ENCODE peak calls at places on chromosomes 12 and 14, in six cellular contexts. I is tibial nerve, D is neuronal stem cell, O is uterus, Y is fibroblast of lung, P is left ventricle myocardium inferior. S is an unnamed sample. For H3K4me1, the result is how much of the 10 kb centered on the place peaks cover.

GRCh38 chr14:24673534-24674203 is 39.7 kb upstream of the GZMB start:
- DNase-seq in I (no peak), D (no peak), O (no peak), Y (no peak), P (no peak), S (no peak)

GRCh38 chr12:39958377-39958776 is 147.5 kb downstream of the SLC2A13 start:
- DNase-seq in I (no peak), D (no peak), O (no peak), Y (no peak), P (no peak), S (no peak)

GRCh38 chr12:22899184-22899583 is 274.2 kb downstream of the ETNK1 start:
- DNase-seq in I (no peak), D (no peak), O (no peak), Y (no peak), P (no peak), S (no peak)

GRCh38 chr14:59275668-59276067 is 87.2 kb downstream of the DAAM1 start:
- DNase-seq in I (no peak), D (no peak), O (no peak), Y (peak), P (no peak), S (no peak)

GRCh38 chr12:47741340-47741703 is 16.0 kb upstream of the ENDOU start:
- DNase-seq in I (peak), D (no peak), O (peak), Y (peak), P (peak), S (peak)

GRCh38 chr12:110661337-110661972 is 27.5 kb downstream of the HVCN1 start:
- DNase-seq in I (peak), D (no peak), O (no peak), Y (no peak), P (peak), S (no peak)

GRCh38 chr12:89707992-89708792 is 446 bp downstream of the ATP2B1 start:
- DNase-seq in I (no peak), D (no peak), O (peak), Y (no peak), P (peak), S (peak)

GRCh38 chr12:122422769-122423257 is 344 bp upstream of the CLIP1 start:
- DNase-seq in I (no peak), D (peak), O (peak), Y (peak), P (peak), S (peak)

GRCh38 chr12:81224626-81225025 is 146.7 kb downstream of the ACSS3 start:
- DNase-seq in I (no peak), D (no peak), O (no peak), Y (no peak), P (no peak), S (no peak)

GRCh38 chr12:41967668-41968649 is 176.7 kb downstream of the GXYLT1 start:
- DNase-seq in I (no peak), D (peak), O (no peak), Y (no peak), P (no peak), S (no peak)

GRCh38 chr14:77059276-77059934 is 30.9 kb upstream of the IRF2BPL start:
- DNase-seq in I (no peak), D (no peak), O (no peak), Y (peak), P (no peak), S (peak)

GRCh38 chr12:64608901-64609542 is 1.3 kb upstream of the RASSF3 start:
- DNase-seq in I (no peak), D (no peak), O (no peak), Y (peak), P (no peak), S (peak)

GRCh38 chr12:32494676-32495075 is 95.3 kb downstream of the FGD4 start:
- DNase-seq in I (no peak), D (no peak), O (no peak), Y (no peak), P (no peak), S (no peak)

GRCh38 chr12:19220205-19220604 is 90.7 kb downstream of the PLEKHA5 start:
- DNase-seq in I (no peak), D (no peak), O (no peak), Y (peak), P (no peak), S (no peak)

GRCh38 chr12:52871291-52871961 is 22.6 kb upstream of the KRT78 start:
- DNase-seq in I (peak), D (no peak), O (no peak), Y (peak), P (no peak), S (peak)

GRCh38 chr14:34030864-34031263 is 80.0 kb upstream of the EGLN3 start:
- DNase-seq in I (peak), D (no peak), O (peak), Y (peak), P (peak), S (no peak)

GRCh38 chr14:69048456-69048855 is 69.4 kb upstream of the ACTN1 start:
- DNase-seq in I (no peak), D (no peak), O (no peak), Y (peak), P (no peak), S (no peak)

GRCh38 chr12:70784042-70784668 is 136.4 kb downstream of the PTPRR start:
- DNase-seq in I (no peak), D (no peak), O (no peak), Y (no peak), P (no peak), S (no peak)

GRCh38 chr12:123765504-123766035 is 3.5 kb downstream of the DNAH10 start:
- DNase-seq in I (no peak), D (no peak), O (no peak), Y (no peak), P (no peak), S (no peak)

GRCh38 chr12:123762715-123763052 is 583 bp downstream of the DNAH10 start:
- DNase-seq in I (no peak), D (no peak), O (no peak), Y (no peak), P (no peak), S (no peak)

GRCh38 chr12:123764109-123764508 is 2.0 kb downstream of the DNAH10 start:
- DNase-seq in I (no peak), D (no peak), O (no peak), Y (no peak), P (no peak), S (no peak)

GRCh38 chr12:123763093-123763492 is 992 bp downstream of the DNAH10 start:
- DNase-seq in I (no peak), D (no peak), O (no peak), Y (no peak), P (no peak), S (no peak)

DNA sequence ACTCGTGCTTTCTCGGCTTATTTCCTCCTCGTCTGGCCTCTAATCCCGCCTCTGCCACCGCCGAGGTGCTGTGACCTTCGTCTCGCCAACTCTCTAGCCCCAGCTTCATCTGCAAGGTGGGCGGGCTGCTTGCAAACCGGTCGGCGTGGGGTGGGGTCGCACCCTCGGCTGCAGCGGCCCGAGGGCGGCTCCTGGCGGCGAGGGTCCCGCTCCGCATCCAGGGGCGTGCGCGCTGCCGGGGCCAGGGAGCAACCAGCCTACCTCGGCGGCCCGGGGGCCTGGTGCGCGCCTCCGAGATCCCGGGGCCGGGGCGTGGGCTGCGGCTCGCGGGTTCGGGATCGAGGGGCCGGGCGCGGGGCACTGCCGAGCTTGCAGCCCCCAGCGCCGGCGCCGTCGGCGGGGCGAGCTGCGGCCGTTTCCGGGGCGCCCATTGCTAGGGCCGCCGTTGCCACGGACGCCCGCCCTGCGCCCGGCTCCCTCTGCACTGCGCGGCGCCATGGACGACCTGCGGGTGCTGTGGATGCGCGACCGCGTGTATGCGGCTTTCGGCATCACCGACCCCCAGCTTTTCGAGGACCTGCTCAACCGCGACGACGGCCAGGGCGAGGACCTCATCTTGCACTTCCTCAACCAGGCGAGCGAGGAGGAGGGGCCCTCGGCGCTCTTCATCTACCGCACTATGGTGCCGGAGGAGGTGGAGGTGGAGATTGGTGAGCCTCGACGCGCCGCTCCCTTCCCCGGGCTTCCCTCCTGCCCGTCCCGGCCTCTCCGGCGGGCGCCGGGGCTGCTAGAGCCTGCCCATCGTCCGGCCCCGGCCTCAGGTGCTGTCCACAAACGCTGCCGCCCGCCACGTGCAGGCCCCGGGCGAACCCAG is at the start of gene DNAH10:
- DNase-seq in I (no peak), D (peak), O (no peak), Y (peak), P (no peak), S (no peak)
- H3K4me3 ChIP-seq in I (peak), D (no peak), O (no peak), Y (peak), P (peak), S (peak)

GRCh38 chr14:57939084-57939483 is 73.2 kb upstream of the SLC35F4 start:
- DNase-seq in I (no peak), D (no peak), O (no peak), Y (no peak), P (no peak), S (no peak)
- H3K4me1 ChIP-seq in I (under half), D (under half), O (under half), Y (under half), P (under half), S (under half)

DNA sequence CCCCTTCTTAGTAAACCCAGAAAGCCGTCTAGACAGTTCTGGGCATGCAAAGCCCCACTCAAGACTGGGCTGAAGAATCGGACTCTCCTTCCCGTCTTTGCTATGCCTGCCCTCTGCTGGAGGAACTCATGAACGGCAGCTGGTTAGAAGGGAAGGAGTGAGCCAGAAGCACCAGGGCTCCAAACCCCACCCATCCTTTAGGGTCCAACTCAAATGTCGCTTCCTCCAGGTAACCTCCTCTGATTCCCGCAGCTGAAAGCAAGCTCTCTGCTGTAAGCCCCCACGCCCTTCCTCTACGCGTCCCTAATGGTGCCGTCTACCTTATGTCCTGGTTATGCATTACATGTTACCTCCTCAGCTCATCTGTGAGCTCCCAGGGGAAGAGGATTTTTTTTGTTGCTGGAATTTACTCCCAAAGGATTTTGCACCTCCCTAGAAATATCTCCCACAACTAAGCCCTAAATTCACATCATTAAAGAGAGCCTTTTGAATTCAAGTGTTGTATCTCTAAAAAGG is 59.0 kb upstream of the SCN8A start:
- DNase-seq in I (peak), D (peak), O (peak), Y (peak), P (peak), S (peak)
- H3K4me3 ChIP-seq in I (no peak), D (no peak), O (no peak), Y (no peak), P (no peak), S (no peak)

GRCh38 chr14:99481745-99482099 is 513 bp downstream of the CCNK start:
- DNase-seq in I (no peak), D (no peak), O (no peak), Y (peak), P (no peak), S (no peak)

GRCh38 chr14:99479160-99479902 is 1.3 kb downstream of the SETD3 start:
- DNase-seq in I (no peak), D (no peak), O (no peak), Y (peak), P (no peak), S (no peak)

GRCh38 chr14:99479903-99480855 is 480 bp downstream of the SETD3 start:
- DNase-seq in I (peak), D (peak), O (peak), Y (peak), P (peak), S (peak)

GRCh38 chr14:99478133-99478532 is 2.5 kb downstream of the SETD3 start:
- DNase-seq in I (no peak), D (no peak), O (no peak), Y (no peak), P (no peak), S (no peak)

GRCh38 chr14:99480856-99481744 is at the start of the genes CCNK and SETD3:
- DNase-seq in I (peak), D (peak), O (peak), Y (peak), P (peak), S (peak)
- H3K4me1 ChIP-seq in I (under half), D (under half), O (under half), Y (under half), P (half or more), S (under half)

GRCh38 chr12:67909681-67910080 is 79.6 kb upstream of the IFNG-AS1 start:
- DNase-seq in I (no peak), D (no peak), O (no peak), Y (no peak), P (no peak), S (no peak)

GRCh38 chr12:67911293-67911637 is 78.0 kb upstream of the IFNG-AS1 start:
- DNase-seq in I (no peak), D (no peak), O (no peak), Y (peak), P (peak), S (peak)

GRCh38 chr12:67911789-67912188 is 77.5 kb upstream of the IFNG-AS1 start:
- DNase-seq in I (no peak), D (no peak), O (no peak), Y (no peak), P (no peak), S (no peak)

GRCh38 chr12:67909091-67909531 is 80.1 kb upstream of the IFNG-AS1 start:
- DNase-seq in I (no peak), D (no peak), O (no peak), Y (peak), P (no peak), S (peak)

GRCh38 chr12:67910360-67911292 is 78.6 kb upstream of the IFNG-AS1 start:
- DNase-seq in I (no peak), D (no peak), O (no peak), Y (peak), P (no peak), S (peak)
- H3K4me3 ChIP-seq in I (no peak), D (no peak), O (no peak), Y (no peak), P (peak), S (no peak)

DNA sequence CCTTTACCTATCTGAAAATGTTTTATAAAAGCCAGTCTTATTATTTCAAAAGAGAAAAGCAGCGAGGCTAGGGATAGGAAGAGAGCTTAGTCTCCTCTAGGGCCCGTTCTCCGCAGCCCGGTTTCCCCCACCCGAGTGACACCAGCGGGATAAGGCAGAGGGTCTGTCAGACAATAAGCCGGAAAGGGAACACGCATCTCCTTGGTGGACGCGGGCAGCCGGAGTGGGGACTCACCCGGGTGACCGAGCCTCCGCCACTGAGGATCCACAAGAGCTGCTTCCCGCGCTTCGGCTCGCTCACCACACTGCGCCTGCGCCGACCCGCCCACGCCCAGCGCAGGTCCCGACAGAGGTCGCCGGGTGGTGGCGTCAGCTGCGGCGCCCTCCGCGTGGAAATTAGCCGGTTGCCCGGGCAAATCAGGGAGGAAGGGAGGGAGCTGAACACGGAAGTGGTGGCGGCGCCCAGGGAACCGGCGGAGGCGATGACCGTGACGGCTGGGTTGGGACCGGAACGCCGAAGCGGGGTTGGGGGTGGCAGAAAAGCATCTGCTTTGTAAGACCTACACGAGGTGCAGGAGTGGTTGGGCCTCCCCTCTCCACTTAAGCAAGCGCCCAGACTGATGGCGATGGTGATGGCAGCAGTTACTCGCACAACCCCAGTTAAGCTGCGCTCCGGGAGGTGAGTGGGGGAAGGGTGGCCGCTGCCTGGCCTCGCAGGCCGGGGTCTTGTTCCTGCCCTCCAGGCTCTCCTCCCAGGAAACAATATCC is at the start of the genes SOCS4 and WDHD1:
- DNase-seq in I (peak), D (peak), O (peak), Y (peak), P (peak), S (peak)
- H3K4me1 ChIP-seq in I (under half), D (under half), O (under half), Y (under half), P (half or more), S (under half)

GRCh38 chr12:57836442-57837375 is 9.8 kb downstream of the CTDSP2 start:
- DNase-seq in I (peak), D (no peak), O (peak), Y (peak), P (peak), S (no peak)

GRCh38 chr12:57839996-57840395 is 6.5 kb downstream of the CTDSP2 start:
- DNase-seq in I (no peak), D (no peak), O (no peak), Y (no peak), P (no peak), S (no peak)

GRCh38 chr12:57840701-57841100 is 5.8 kb downstream of the CTDSP2 start:
- DNase-seq in I (peak), D (no peak), O (no peak), Y (no peak), P (no peak), S (peak)

GRCh38 chr12:57837779-57838562 is 8.6 kb downstream of the CTDSP2 start:
- DNase-seq in I (no peak), D (no peak), O (peak), Y (peak), P (peak), S (no peak)

DNA sequence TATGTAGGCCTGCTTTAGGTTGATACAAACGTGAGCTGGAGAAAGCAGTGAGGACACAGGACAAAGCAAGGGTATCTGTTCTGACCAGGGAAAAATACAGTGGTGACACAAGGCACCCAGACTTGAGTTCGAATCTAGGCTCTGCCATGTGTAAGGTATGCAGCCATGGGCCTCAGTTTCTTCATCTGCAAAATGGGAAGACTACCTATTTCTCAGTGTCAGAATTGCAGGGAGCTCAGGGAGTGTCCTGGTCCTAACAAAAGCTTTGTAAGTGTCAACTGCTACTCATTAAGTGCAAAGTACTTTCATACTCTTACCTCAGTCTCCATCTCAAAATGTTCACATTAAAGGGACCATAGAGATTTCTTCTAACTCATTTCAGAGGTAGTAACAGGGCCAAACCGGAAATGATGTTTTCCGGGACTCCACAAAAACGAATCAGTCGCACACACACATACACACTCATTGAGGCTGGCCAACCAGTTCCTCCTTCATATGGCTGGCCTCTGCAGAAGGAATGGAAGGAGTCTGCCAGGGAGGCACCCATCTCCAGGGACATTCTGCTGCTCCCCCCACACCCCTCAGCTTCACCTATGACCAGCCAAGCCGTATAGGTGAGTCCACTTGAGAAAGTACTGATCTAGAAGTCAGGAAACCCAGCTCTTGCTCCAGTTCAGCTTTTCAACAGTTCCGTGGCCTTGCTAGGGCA is 7.8 kb downstream of the CTDSP2 start:
- DNase-seq in I (no peak), D (no peak), O (no peak), Y (no peak), P (no peak), S (peak)
- H3K4me3 ChIP-seq in I (no peak), D (no peak), O (no peak), Y (peak), P (peak), S (no peak)

GRCh38 chr12:57176846-57177245 is 29.4 kb upstream of the LRP1-AS start:
- DNase-seq in I (no peak), D (no peak), O (no peak), Y (peak), P (no peak), S (no peak)
- H3K4me1 ChIP-seq in I (under half), D (under half), O (under half), Y (under half), P (under half), S (under half)

DNA sequence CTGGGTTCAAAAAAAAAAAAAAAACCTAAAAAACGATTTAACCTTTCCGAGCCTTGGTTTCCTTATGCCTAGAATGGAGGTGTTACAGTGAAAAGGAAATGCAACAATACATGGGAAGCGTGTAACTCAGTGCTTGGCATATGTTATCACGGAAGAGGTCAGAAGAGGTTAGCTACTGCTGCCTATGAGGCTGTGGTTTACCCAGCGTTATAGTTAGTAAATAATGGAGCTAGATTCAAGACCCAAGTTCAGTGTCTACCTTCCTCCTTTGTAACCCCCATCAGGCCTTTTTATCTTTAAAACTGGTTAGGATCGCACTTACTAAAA is 839 bp downstream of the IFT43 start:
- DNase-seq in I (no peak), D (no peak), O (no peak), Y (no peak), P (no peak), S (no peak)
- H3K4me3 ChIP-seq in I (peak), D (peak), O (peak), Y (peak), P (peak), S (peak)

GRCh38 chr12:108729612-108730336 is 1.5 kb downstream of the CORO1C start:
- DNase-seq in I (no peak), D (peak), O (no peak), Y (peak), P (no peak), S (peak)

GRCh38 chr12:108727868-108728735 is 3.2 kb downstream of the CORO1C start:
- DNase-seq in I (no peak), D (no peak), O (no peak), Y (no peak), P (no peak), S (no peak)

GRCh38 chr12:108730337-108731104 is 797 bp downstream of the CORO1C start:
- DNase-seq in I (peak), D (peak), O (peak), Y (peak), P (peak), S (peak)

GRCh38 chr12:108731105-108731865 is at the start of gene CORO1C:
- DNase-seq in I (peak), D (peak), O (peak), Y (peak), P (peak), S (peak)

GRCh38 chr12:108728820-108729611 is 2.3 kb downstream of the CORO1C start:
- DNase-seq in I (no peak), D (no peak), O (no peak), Y (no peak), P (no peak), S (no peak)
- H3K4me1 ChIP-seq in I (under half), D (under half), O (under half), Y (under half), P (half or more), S (half or more)